ENCODE peak calls at places on chromosomes 11 and 22, in eight cellular contexts. U, H, K, S, L, Z, X and D are unnamed samples.

GRCh38 chr11:125072210-125072960 is 9.3 kb downstream of the SLC37A2 start:
- DNase-seq in U (no peak), H (no peak), K (no peak), S (no peak), L (no peak), Z (no peak), X (no peak), D (peak; percentile 79)

GRCh38 chr11:19183641-19184040 is 18.1 kb downstream of the CSRP3 start:
- DNase-seq in U (no peak), H (peak; percentile 11), K (no peak), S (no peak), L (no peak), Z (no peak), X (no peak), D (no peak)

GRCh38 chr22:22855617-22856308 is 31.9 kb upstream of the IGLL5 start:
- DNase-seq in U (peak; percentile 36), H (peak; percentile 39), K (no peak), S (no peak), L (no peak), Z (peak; percentile 32), X (peak; percentile 30), D (no peak)

GRCh38 chr11:4607782-4608666 is at the start of gene TRIM68:
- DNase-seq in U (peak; percentile 95), H (peak; percentile 97), K (peak; percentile 84), S (peak; percentile 95), L (peak; percentile 89), Z (peak; percentile 97), X (peak; percentile 96), D (peak; percentile 97)

GRCh38 chr11:507727-508515 is 879 bp upstream of the RNH1 start:
- DNase-seq in U (peak; percentile 19), H (no peak), K (no peak), S (no peak), L (no peak), Z (no peak), X (no peak), D (no peak)

GRCh38 chr22:50270302-50271010 is at the start of gene MAPK11:
- DNase-seq in U (peak; percentile 80), H (peak; percentile 75), K (peak; percentile 49), S (peak; percentile 57), L (peak; percentile 7), Z (peak; percentile 73), X (peak; percentile 75), D (no peak)

GRCh38 chr11:47270331-47271271 is 668 bp downstream of the MADD start:
- DNase-seq in U (peak; percentile 59), H (peak; percentile 84), K (no peak), S (no peak), L (no peak), Z (peak; percentile 53), X (peak; percentile 43), D (peak; percentile 62)

GRCh38 chr22:24500251-24500820 is 5.2 kb downstream of the UPB1 start:
- DNase-seq in U (no peak), H (no peak), K (no peak), S (no peak), L (no peak), Z (no peak), X (no peak), D (no peak)

GRCh38 chr11:123653997-123654565 is 343 bp downstream of the SCN3B start:
- DNase-seq in U (peak; percentile 46), H (no peak), K (no peak), S (no peak), L (no peak), Z (peak; percentile 39), X (peak; percentile 40), D (no peak)

GRCh38 chr11:27319065-27319464 is 44.0 kb downstream of the CCDC34 start:
- DNase-seq in U (peak; percentile 80), H (no peak), K (no peak), S (no peak), L (peak; percentile 19), Z (no peak), X (no peak), D (no peak)

GRCh38 chr22:28128827-28129226 is 209.8 kb upstream of the PITPNB start:
- DNase-seq in U (no peak), H (no peak), K (no peak), S (no peak), L (no peak), Z (no peak), X (no peak), D (no peak)

GRCh38 chr11:74437441-74437840 is 29.9 kb downstream of the KCNE3 start:
- DNase-seq in U (no peak), H (peak; percentile 64), K (no peak), S (no peak), L (no peak), Z (no peak), X (no peak), D (no peak)

GRCh38 chr22:42928969-42929837 is 72.1 kb upstream of the ARFGAP3 start:
- DNase-seq in U (no peak), H (no peak), K (no peak), S (no peak), L (no peak), Z (no peak), X (no peak), D (no peak)